ENCODE peak calls at places on chromosomes 4 and X, in five cellular contexts. S is CD4-positive, alpha-beta memory T cell; N is heart right ventricle; E is mesendoderm; I is SJSA1. Q is an unnamed sample.

GRCh38 chr4:13942936-13943335 is 315.4 kb upstream of the BOD1L1 start:
- DNase-seq in S (no peak), N (no peak), E (no peak), I (no peak), Q (no peak)

GRCh38 chrX:39730671-39731389 is 366.9 kb downstream of the BCOR start:
- DNase-seq in S (peak; percentile 44), N (peak; percentile 59), E (peak; percentile 94), I (peak; percentile 82), Q (peak; percentile 90)

GRCh38 chr4:123806057-123806456 is 409.5 kb downstream of the SPRY1 start:
- DNase-seq in S (no peak), N (no peak), E (no peak), I (no peak), Q (no peak)

GRCh38 chr4:70251945-70252277 is 9.5 kb downstream of the CSN3 start:
- DNase-seq in S (no peak), N (no peak), E (no peak), I (no peak), Q (no peak)

GRCh38 chr4:54165011-54165410 is 64.1 kb upstream of the PDGFRA start:
- DNase-seq in S (no peak), N (no peak), E (no peak), I (peak; percentile 50), Q (no peak)

GRCh38 chrX:12947545-12948235 is 27.2 kb upstream of the TMSB4X start:
- DNase-seq in S (no peak), N (no peak), E (no peak), I (no peak), Q (no peak)

GRCh38 chr4:186132577-186133277 is 28.2 kb downstream of the FAM149A start:
- DNase-seq in S (no peak), N (no peak), E (peak; percentile 77), I (no peak), Q (peak; percentile 60)

GRCh38 chrX:77597090-77597489 is 149.9 kb downstream of the FGF16 start:
- DNase-seq in S (no peak), N (no peak), E (peak; percentile 10), I (no peak), Q (peak; percentile 2)

GRCh38 chr4:28277931-28278330 is 1417.3 kb downstream of the STIM2 start:
- DNase-seq in S (no peak), N (no peak), E (no peak), I (no peak), Q (no peak)

GRCh38 chr4:106358899-106359298 is 9.7 kb downstream of the GIMD1 start:
- DNase-seq in S (no peak), N (no peak), E (no peak), I (no peak), Q (no peak)

GRCh38 chr4:139301821-139302611 is at the start of gene NDUFC1:
- DNase-seq in S (peak; percentile 72), N (peak; percentile 43), E (peak; percentile 76), I (peak; percentile 48), Q (peak; percentile 80)

GRCh38 chrX:38561951-38562719 is 793 bp downstream of the TSPAN7 start:
- DNase-seq in S (peak; percentile 4), N (peak; percentile 21), E (peak; percentile 39), I (no peak), Q (peak; percentile 45)

GRCh38 chrX:132491191-132491590 is 2.4 kb upstream of the MBNL3 start:
- DNase-seq in S (peak; percentile 53), N (no peak), E (peak; percentile 26), I (no peak), Q (no peak)

GRCh38 chr4:188872809-188873208 is 733.6 kb downstream of the TRIML1 start:
- DNase-seq in S (no peak), N (no peak), E (no peak), I (no peak), Q (no peak)

GRCh38 chrX:44011505-44011904 is 38.3 kb upstream of the NDP start:
- DNase-seq in S (no peak), N (no peak), E (no peak), I (no peak), Q (no peak)

GRCh38 chrX:105872921-105873320 is 50.6 kb downstream of the NRK start:
- DNase-seq in S (no peak), N (no peak), E (no peak), I (no peak), Q (no peak)

GRCh38 chr4:10093273-10093621 is 23.4 kb downstream of the WDR1 start:
- DNase-seq in S (no peak), N (no peak), E (no peak), I (no peak), Q (no peak)

GRCh38 chr4:128006592-128006991 is 41.4 kb downstream of the ABHD18 start:
- DNase-seq in S (no peak), N (no peak), E (no peak), I (no peak), Q (no peak)

GRCh38 chrX:150570512-150570911 is 2.1 kb downstream of the MTM1 start:
- DNase-seq in S (peak; percentile 40), N (no peak), E (no peak), I (no peak), Q (no peak)

GRCh38 chrX:106611323-106611681 is 476 bp upstream of the RADX start:
- DNase-seq in S (no peak), N (no peak), E (no peak), I (no peak), Q (no peak)

GRCh38 chr4:139333046-139333445 is 30.8 kb upstream of the NDUFC1 start:
- DNase-seq in S (no peak), N (no peak), E (no peak), I (no peak), Q (no peak)

GRCh38 chrX:132508834-132509233 is 20.0 kb upstream of the MBNL3 start:
- DNase-seq in S (no peak), N (no peak), E (no peak), I (no peak), Q (no peak)

GRCh38 chr4:74675673-74676279 is 118.5 kb downstream of the BTC start:
- DNase-seq in S (peak; percentile 13), N (no peak), E (peak; percentile 59), I (no peak), Q (peak; percentile 16)

GRCh38 chrX:68997911-68998310 is 167.3 kb downstream of the PJA1 start:
- DNase-seq in S (no peak), N (peak; percentile 48), E (no peak), I (no peak), Q (no peak)

GRCh38 chr4:67909910-67910905 is 26.4 kb upstream of the TMPRSS11D start:
- DNase-seq in S (peak; percentile 17), N (no peak), E (peak; percentile 18), I (no peak), Q (no peak)

GRCh38 chrX:142999209-142999720 is 26.5 kb upstream of the SPANXN4 start:
- DNase-seq in S (no peak), N (no peak), E (no peak), I (no peak), Q (no peak)

GRCh38 chr4:76651616-76652015 is 216.6 kb downstream of the SHROOM3 start:
- DNase-seq in S (no peak), N (no peak), E (no peak), I (no peak), Q (no peak)

GRCh38 chr4:126004936-126005335 is 690.2 kb downstream of the FAT4 start:
- DNase-seq in S (no peak), N (no peak), E (peak; percentile 35), I (peak; percentile 57), Q (no peak)

GRCh38 chr4:56406151-56406550 is 18.9 kb upstream of the AASDH start:
- DNase-seq in S (no peak), N (no peak), E (no peak), I (no peak), Q (no peak)

GRCh38 chr4:56408978-56409377 is 21.7 kb upstream of the AASDH start:
- DNase-seq in S (no peak), N (no peak), E (no peak), I (no peak), Q (no peak)

GRCh38 chr4:56405016-56405415 is 17.7 kb upstream of the AASDH start:
- DNase-seq in S (no peak), N (no peak), E (no peak), I (no peak), Q (no peak)

GRCh38 chr4:56414135-56414675 is 21.2 kb downstream of the PPAT start:
- DNase-seq in S (no peak), N (no peak), E (peak; percentile 28), I (no peak), Q (no peak)

GRCh38 chr4:56410247-56410646 is 23.0 kb upstream of the AASDH start:
- DNase-seq in S (no peak), N (no peak), E (peak; percentile 99), I (no peak), Q (peak; percentile 58)
- H3K4me3 ChIP-seq in S (no peak overlapping the region), N (peak overlapping the region; percentile 27), E (no peak overlapping the region), I (no peak overlapping the region), Q (no peak overlapping the region)

GRCh38 chr4:117001077-117001476 is 84.3 kb downstream of the TRAM1L1 start:
- DNase-seq in S (no peak), N (no peak), E (no peak), I (no peak), Q (no peak)
- H3K4me3 ChIP-seq in S (no peak overlapping the region), N (no peak overlapping the region), E (no peak overlapping the region), I (no peak overlapping the region), Q (no peak overlapping the region)

GRCh38 chr4:1288786-1289185 is 905 bp upstream of the MAEA start:
- DNase-seq in S (no peak), N (no peak), E (no peak), I (no peak), Q (peak; percentile 50)
- H3K4me3 ChIP-seq in S (no peak overlapping the region), N (peak overlapping the region; percentile 95), E (no peak overlapping the region), I (peak overlapping the region; percentile 93), Q (peak overlapping the region; percentile 92)

DNA sequence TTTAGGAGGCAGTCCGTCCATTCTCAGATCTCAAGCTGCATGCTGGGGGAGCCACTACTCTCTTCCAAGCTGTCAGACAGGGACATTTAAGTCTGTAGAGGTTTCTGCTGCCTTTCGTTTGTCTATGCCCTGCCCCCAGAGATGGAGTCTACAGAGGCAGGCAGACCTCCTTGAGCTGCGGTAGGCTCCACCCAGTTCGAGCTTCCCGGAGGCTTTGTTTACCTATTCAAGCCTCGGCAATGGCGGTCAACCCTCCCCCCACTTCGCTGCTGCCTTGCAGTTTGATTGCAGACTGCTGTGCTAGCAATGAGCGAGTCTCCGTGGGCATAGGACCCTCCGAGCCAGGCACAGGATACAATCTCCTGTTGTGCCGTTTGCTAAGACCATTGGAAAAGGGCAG is 10.7 kb upstream of the ADH5 start:
- DNase-seq in S (no peak), N (no peak), E (no peak), I (no peak), Q (no peak)
- H3K4me3 ChIP-seq in S (no peak overlapping the region), N (no peak overlapping the region), E (no peak overlapping the region), I (no peak overlapping the region), Q (no peak overlapping the region)

GRCh38 chrX:34130980-34131744 is 952 bp downstream of the FAM47A start:
- DNase-seq in S (no peak), N (no peak), E (no peak), I (no peak), Q (no peak)

GRCh38 chrX:34132028-34132427 is at the start of gene FAM47A:
- DNase-seq in S (no peak), N (no peak), E (no peak), I (no peak), Q (no peak)

GRCh38 chrX:34126011-34126410 is 6.1 kb downstream of the FAM47A start:
- DNase-seq in S (no peak), N (no peak), E (no peak), I (no peak), Q (no peak)

GRCh38 chrX:34130501-34130900 is 1.6 kb downstream of the FAM47A start:
- DNase-seq in S (no peak), N (no peak), E (no peak), I (no peak), Q (no peak)
- H3K4me3 ChIP-seq in S (no peak overlapping the region), N (no peak overlapping the region), E (no peak overlapping the region), I (no peak overlapping the region), Q (no peak overlapping the region)